ENCODE peak calls at places on chromosomes 6 and 20, in five cellular contexts. H is colonic mucosa, W is esophagus muscularis mucosa, L is WERI-Rb-1, E is heart left ventricle. F is an unnamed sample. For H3K27me3, the result is how much of the 10 kb centered on the place peaks cover.

GRCh38 chr6:7669742-7670141 is 56.2 kb upstream of the BMP6 start:
- DNase-seq in L (no peak), E (no peak), H (no peak), W (no peak), F (no peak)

GRCh38 chr6:8131265-8131897 is 29.0 kb upstream of the EEF1E1 start:
- DNase-seq in E (peak), L (peak), H (peak), W (no peak), F (no peak)

GRCh38 chr20:10707070-10707469 is 33.3 kb upstream of the JAG1 start:
- DNase-seq in W (no peak), H (no peak), E (no peak), L (no peak), F (no peak)

GRCh38 chr6:21325201-21325856 is 268.2 kb upstream of the SOX4 start:
- DNase-seq in W (no peak), E (no peak), H (no peak), L (no peak), F (no peak)

GRCh38 chr6:151869345-151869744 is 61.9 kb downstream of the ESR1 start:
- DNase-seq in W (no peak), H (no peak), E (no peak), L (no peak), F (no peak)

GRCh38 chr6:141541766-141542324 is 590.9 kb upstream of the GJE1 start:
- DNase-seq in W (no peak), L (no peak), H (no peak), E (no peak), F (no peak)

GRCh38 chr20:7851031-7851490 is 89.2 kb downstream of the HAO1 start:
- DNase-seq in H (no peak), E (no peak), L (no peak), W (no peak), F (peak)

GRCh38 chr6:160146454-160147145 is 25.0 kb downstream of the SLC22A1 start:
- DNase-seq in H (no peak), W (no peak), E (no peak), L (no peak), F (no peak)

GRCh38 chr6:77462359-77463307 is 658 bp downstream of the HTR1B start:
- DNase-seq in E (no peak), L (no peak), W (no peak), H (peak), F (peak)

GRCh38 chr20:35312348-35312747 is 20.1 kb upstream of the FAM83C start:
- DNase-seq in L (no peak), W (no peak), E (no peak), H (no peak), F (peak)

GRCh38 chr6:5905431-5906339 is 101.0 kb downstream of the NRN1 start:
- DNase-seq in L (peak), H (peak), E (peak), W (no peak), F (no peak)

GRCh38 chr6:30263734-30264133 is 50.5 kb upstream of the TRIM26 start:
- DNase-seq in H (no peak), E (no peak), L (no peak), W (no peak), F (no peak)

GRCh38 chr6:7311920-7312615 is 931 bp downstream of the SSR1 start:
- DNase-seq in W (peak), L (no peak), H (no peak), E (no peak), F (no peak)

GRCh38 chr6:53014744-53015143 is 19.7 kb upstream of the GSTA4 start:
- DNase-seq in L (no peak), H (no peak), E (no peak), W (no peak), F (no peak)

GRCh38 chr6:152697634-152698033 is at the start of gene MYCT1:
- DNase-seq in H (no peak), W (no peak), L (no peak), E (no peak), F (no peak)

GRCh38 chr6:134166529-134167221 is 114.3 kb upstream of the SLC2A12 start:
- DNase-seq in H (no peak), E (no peak), L (no peak), W (no peak), F (no peak)

GRCh38 chr6:138310294-138310693 is 67.4 kb upstream of the SMIM28 start:
- DNase-seq in H (no peak), L (no peak), E (no peak), W (no peak), F (no peak)

GRCh38 chr20:37384683-37385174 is 38.8 kb downstream of the SRC start:
- DNase-seq in L (peak), H (peak), W (no peak), E (peak), F (peak)

GRCh38 chr6:136769759-136770158 is 22.5 kb downstream of the MAP3K5 start:
- DNase-seq in L (no peak), E (no peak), H (no peak), W (no peak), F (no peak)

GRCh38 chr6:34375833-34376232 is 16.6 kb downstream of the NUDT3 start:
- DNase-seq in H (no peak), E (no peak), W (no peak), L (no peak), F (no peak)

GRCh38 chr20:4829494-4830211 is 107.9 kb downstream of the PRND start:
- DNase-seq in W (no peak), H (no peak), L (no peak), E (no peak), F (no peak)

GRCh38 chr20:23116301-23117089 is 30.4 kb upstream of the CD93 start:
- DNase-seq in E (no peak), L (peak), W (no peak), H (no peak), F (no peak)

GRCh38 chr6:170140129-170140528 is 150.7 kb downstream of the DLL1 start:
- DNase-seq in E (peak), L (no peak), W (no peak), H (no peak), F (peak)

GRCh38 chr6:142885182-142885867 is 59.7 kb downstream of the HIVEP2 start:
- DNase-seq in W (no peak), L (no peak), H (no peak), E (peak), F (peak)

GRCh38 chr20:10093087-10093591 is 58.4 kb downstream of the ANKEF1 start:
- DNase-seq in L (no peak), E (no peak), W (no peak), H (no peak), F (peak)

GRCh38 chr6:12150812-12151432 is 138.8 kb downstream of the HIVEP1 start:
- DNase-seq in E (no peak), W (no peak), L (peak), H (peak), F (no peak)

GRCh38 chr20:62040381-62040922 is 25.2 kb downstream of the TAF4 start:
- DNase-seq in H (no peak), L (no peak), E (no peak), W (no peak), F (no peak)

GRCh38 chr6:148223424-148223842 is 119.2 kb upstream of the SASH1 start:
- DNase-seq in H (no peak), E (no peak), W (no peak), L (no peak), F (no peak)

GRCh38 chr6:159084493-159085091 is 39.8 kb upstream of the TAGAP start:
- DNase-seq in L (no peak), H (no peak), E (no peak), W (no peak), F (no peak)

GRCh38 chr20:48638546-48638945 is 189.3 kb downstream of the PREX1 start:
- DNase-seq in E (no peak), H (no peak), W (no peak), L (no peak), F (peak)

GRCh38 chr20:37295001-37295400 is 5.5 kb downstream of the MANBAL start:
- DNase-seq in H (no peak), W (no peak), E (no peak), L (no peak), F (peak)

GRCh38 chr6:73704260-73704659 is 8.3 kb downstream of the CD109 start:
- DNase-seq in E (no peak), W (no peak), H (no peak), L (no peak), F (peak)

GRCh38 chr6:170223718-170224693 is 66.9 kb downstream of the DLL1 start:
- DNase-seq in E (peak), L (no peak), W (no peak), H (no peak), F (no peak)

GRCh38 chr20:31851240-31851955 is 6.0 kb upstream of the FOXS1 start:
- DNase-seq in W (no peak), E (no peak), H (no peak), L (no peak), F (peak)

GRCh38 chr20:31857861-31858835 is 12.2 kb downstream of the DUSP15 start:
- DNase-seq in W (no peak), E (no peak), H (no peak), L (no peak), F (peak)

GRCh38 chr20:31856516-31856915 is 11.1 kb upstream of the FOXS1 start:
- DNase-seq in H (no peak), L (no peak), E (no peak), W (no peak), F (peak)

GRCh38 chr20:31849306-31849930 is 4.0 kb upstream of the FOXS1 start:
- DNase-seq in H (peak), L (no peak), W (no peak), E (no peak), F (peak)

DNA sequence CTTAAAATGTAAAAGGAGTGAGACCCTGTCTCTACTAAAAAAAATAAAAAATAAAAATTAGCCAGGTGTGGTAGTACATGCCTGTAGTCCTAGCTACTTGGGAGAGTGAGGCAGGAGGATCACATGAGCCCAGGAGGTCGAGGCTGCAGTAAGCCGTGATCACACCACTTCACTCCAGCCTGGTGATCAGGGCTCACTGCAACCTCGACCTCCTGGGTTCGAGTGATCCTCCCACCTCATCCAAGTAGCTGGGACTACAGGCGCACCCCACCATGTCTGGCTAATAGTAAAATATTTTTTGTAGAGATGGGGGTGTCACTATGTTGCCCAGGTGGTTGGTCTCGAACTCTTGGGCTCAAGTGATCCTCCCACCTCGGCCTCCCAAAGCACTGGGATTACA is 8.1 kb upstream of the FOXS1 start:
- DNase-seq in L (no peak), W (no peak), H (no peak), E (no peak), F (peak)
- H3K27me3 ChIP-seq in L (under half), W (under half), H (under half), E (under half), F (under half)

DNA sequence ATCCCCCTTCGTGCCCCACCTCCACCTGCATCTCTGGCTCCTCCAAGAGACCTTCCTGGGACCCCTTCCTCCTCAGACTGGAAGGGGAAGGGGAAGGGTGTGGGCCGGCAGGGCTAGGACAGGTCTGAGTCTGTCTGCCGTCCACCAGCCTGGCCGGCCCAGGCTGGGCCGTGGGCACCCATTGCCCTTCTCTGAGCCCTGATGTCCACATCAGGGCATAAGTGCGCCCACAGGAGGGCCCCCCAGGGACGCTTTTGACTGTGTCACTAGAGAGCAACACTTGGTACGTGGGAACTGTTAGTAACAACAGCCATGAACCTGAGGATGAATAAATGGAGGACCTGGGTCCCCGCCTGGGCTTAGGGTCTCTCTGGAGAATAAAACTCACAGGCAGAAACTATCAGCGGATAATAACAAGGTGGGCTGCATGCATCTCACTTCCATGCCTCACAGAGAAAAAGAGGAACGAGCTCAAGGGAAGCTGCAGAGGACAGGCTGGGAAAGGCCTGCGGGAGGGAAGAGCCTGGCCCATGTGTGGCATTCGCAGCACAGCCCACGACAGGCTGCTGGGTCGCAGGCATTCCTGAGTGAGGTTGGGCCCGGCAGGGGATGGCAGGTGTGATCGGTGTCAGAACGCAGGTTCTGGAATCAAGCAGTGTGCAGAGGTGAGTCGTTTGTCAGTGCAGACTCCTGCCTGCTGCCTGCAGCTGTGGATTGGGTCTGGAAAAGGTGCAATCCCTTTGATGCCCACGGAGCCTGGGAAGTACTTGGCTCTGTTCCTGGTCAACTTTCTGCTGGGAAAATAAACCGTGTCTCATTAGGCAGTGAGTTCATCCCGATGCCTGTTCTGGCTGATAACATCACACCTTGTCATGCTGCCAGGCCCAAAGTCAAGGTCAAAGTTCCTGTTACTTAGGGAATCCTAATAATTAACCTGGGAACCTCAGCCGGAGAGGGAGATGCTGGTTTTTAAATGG is 60.9 kb downstream of the BCAS4 start:
- DNase-seq in L (no peak), E (no peak), W (no peak), H (no peak), F (no peak)
- TF ChIP-seq CTCF in L (no peak), E (no peak), W (no peak), H (no peak), F (peak)

GRCh38 chr20:44837949-44838348 is 27.6 kb upstream of the RIMS4 start:
- DNase-seq in E (no peak), L (no peak), H (no peak), W (peak), F (no peak)

GRCh38 chr20:44839481-44839880 is 29.1 kb upstream of the RIMS4 start:
- DNase-seq in H (no peak), W (peak), E (no peak), L (no peak), F (no peak)

GRCh38 chr20:44835661-44836221 is 25.4 kb upstream of the RIMS4 start:
- DNase-seq in W (peak), H (no peak), E (no peak), L (no peak), F (no peak)

GRCh38 chr20:44834693-44835092 is 24.3 kb upstream of the RIMS4 start:
- DNase-seq in W (no peak), H (no peak), L (no peak), E (no peak), F (no peak)

GRCh38 chr20:44836596-44837120 is 26.3 kb upstream of the RIMS4 start:
- DNase-seq in E (no peak), W (peak), L (no peak), H (no peak), F (no peak)
- H3K27me3 ChIP-seq in E (under half), W (under half), L (under half), H (under half), F (under half)

GRCh38 chr20:53186630-53187029 is 214.5 kb downstream of the TSHZ2 start:
- DNase-seq in W (no peak), L (no peak), H (no peak), E (no peak), F (no peak)

GRCh38 chr20:53191957-53192356 is 219.8 kb downstream of the TSHZ2 start:
- DNase-seq in W (no peak), H (no peak), E (no peak), L (no peak), F (no peak)

GRCh38 chr20:53187402-53187801 is 215.2 kb downstream of the TSHZ2 start:
- DNase-seq in E (no peak), H (no peak), W (no peak), L (no peak), F (no peak)

GRCh38 chr20:53194310-53194709 is 222.2 kb downstream of the TSHZ2 start:
- DNase-seq in E (no peak), H (no peak), L (no peak), W (no peak), F (peak)

DNA sequence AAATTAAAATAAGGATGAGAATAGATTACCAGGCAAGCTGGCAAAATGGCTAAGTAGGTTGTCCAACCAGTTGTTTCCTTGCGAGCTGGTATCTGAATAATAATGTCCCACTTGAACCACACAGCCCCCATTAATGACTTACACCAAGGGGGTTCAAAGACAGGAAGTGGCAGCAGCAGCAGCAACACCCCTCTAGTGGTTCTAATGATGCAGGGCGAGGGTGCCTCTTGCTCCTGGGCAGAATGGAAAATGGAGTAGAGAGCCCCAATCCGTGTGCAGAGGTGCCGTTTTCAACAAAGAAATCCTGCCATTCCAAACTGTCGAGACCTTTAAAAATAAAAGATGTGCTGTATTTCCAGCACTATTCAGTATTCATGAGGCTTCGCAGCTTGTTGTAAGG is 218.1 kb downstream of the TSHZ2 start:
- DNase-seq in E (no peak), H (no peak), L (no peak), W (no peak), F (no peak)
- TF ChIP-seq CTCF in E (no peak), H (no peak), L (no peak), W (no peak), F (no peak)

GRCh38 chr6:50720623-50721022 is 7.3 kb downstream of the TFAP2D start:
- DNase-seq in L (no peak), W (no peak), H (no peak), E (no peak), F (no peak)

GRCh38 chr6:50721978-50722377 is 8.7 kb downstream of the TFAP2D start:
- DNase-seq in E (no peak), H (no peak), L (no peak), W (no peak), F (no peak)

GRCh38 chr6:50718058-50718457 is 4.7 kb downstream of the TFAP2D start:
- DNase-seq in E (no peak), L (no peak), H (no peak), W (no peak), F (no peak)

GRCh38 chr6:50716887-50717509 is 3.7 kb downstream of the TFAP2D start:
- DNase-seq in H (no peak), W (no peak), E (no peak), L (no peak), F (no peak)

GRCh38 chr6:50718566-50718965 is 5.2 kb downstream of the TFAP2D start:
- DNase-seq in L (no peak), H (no peak), E (no peak), W (no peak), F (no peak)
- H3K27me3 ChIP-seq in L (half or more), H (under half), E (under half), W (under half), F (half or more)

DNA sequence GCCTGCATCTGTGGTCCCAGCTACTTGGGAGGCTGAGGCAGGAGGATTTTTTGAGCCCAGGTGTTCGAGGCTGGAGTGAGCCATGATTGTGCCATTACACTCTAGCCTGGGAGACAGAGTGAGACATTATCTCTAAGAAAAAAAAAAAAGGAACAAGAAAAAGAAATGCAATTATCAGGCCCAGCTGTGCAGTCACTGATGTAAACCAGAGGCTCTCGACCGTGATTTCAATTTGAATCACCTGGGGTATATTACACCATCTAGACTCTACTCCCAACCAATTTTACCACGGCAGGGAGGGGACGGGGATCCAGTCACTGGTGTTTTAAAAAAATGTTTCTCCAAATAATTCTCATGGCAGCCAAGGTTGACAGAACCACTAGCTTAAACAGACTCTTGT is 48.8 kb upstream of the NKX2-2 start:
- DNase-seq in H (no peak), W (no peak), L (no peak), E (no peak), F (no peak)
- TF ChIP-seq CTCF in H (no peak), W (no peak), L (no peak), E (no peak), F (no peak)